ENCODE peak calls at places on chromosomes 6 and 20, in four cellular contexts. M is GM13977, X is heart left ventricle, E is HFF-Myc. I is an unnamed sample.

GRCh38 chr20:38201356-38201755 is 36.3 kb upstream of the TGM2 start:
- DNase-seq in M (no peak), X (no peak), E (peak; percentile 36), I (no peak)

GRCh38 chr20:50475879-50476292 is 34.3 kb upstream of the PTPN1 start:
- DNase-seq in M (no peak), X (no peak), E (no peak), I (no peak)

GRCh38 chr6:142381845-142382378 is 80.1 kb downstream of the ADGRG6 start:
- DNase-seq in M (no peak), X (no peak), E (no peak), I (no peak)

GRCh38 chr6:111002350-111002749 is 20.5 kb downstream of the RPF2 start:
- DNase-seq in M (no peak), X (no peak), E (no peak), I (no peak)

GRCh38 chr6:43722920-43723565 is 35.5 kb upstream of the MRPS18A start:
- DNase-seq in M (no peak), X (no peak), E (no peak), I (no peak)

GRCh38 chr6:161618816-161619454 is 345.1 kb upstream of the AGPAT4 start:
- DNase-seq in M (no peak), X (no peak), E (peak; percentile 37), I (no peak)

GRCh38 chr6:30557683-30557981 is 537 bp downstream of the PRR3 start:
- DNase-seq in M (peak; percentile 53), X (no peak), E (no peak), I (peak; percentile 60)

GRCh38 chr6:146650799-146651481 is 52.2 kb downstream of the ADGB start:
- DNase-seq in M (no peak), X (no peak), E (peak; percentile 2), I (no peak)

GRCh38 chr6:105363100-105363754 is 39.7 kb downstream of the PREP start:
- DNase-seq in M (no peak), X (no peak), E (no peak), I (no peak)

GRCh38 chr6:98984102-98984501 is 36.4 kb upstream of the FBXL4 start:
- DNase-seq in M (no peak), X (no peak), E (no peak), I (no peak)

GRCh38 chr6:41791984-41792383 is 4.5 kb downstream of the TOMM6 start:
- DNase-seq in M (no peak), X (no peak), E (no peak), I (no peak)

GRCh38 chr6:149235130-149235561 is 82.4 kb upstream of the TAB2 start:
- DNase-seq in M (peak; percentile 59), X (peak; percentile 40), E (peak; percentile 84), I (peak; percentile 65)

GRCh38 chr20:37319120-37319717 is 26.7 kb upstream of the SRC start:
- DNase-seq in M (no peak), X (no peak), E (no peak), I (no peak)

GRCh38 chr6:82348130-82348529 is 15.5 kb upstream of the TPBG start:
- DNase-seq in M (no peak), X (no peak), E (no peak), I (no peak)

GRCh38 chr6:9250852-9251251 is 815.5 kb upstream of the SLC35B3 start:
- DNase-seq in M (peak; percentile 6), X (no peak), E (peak; percentile 19), I (peak; percentile 7)

GRCh38 chr20:2984956-2985661 is 58.3 kb upstream of the GNRH2 start:
- DNase-seq in M (no peak), X (no peak), E (peak; percentile 22), I (no peak)

GRCh38 chr6:105786890-105787655 is 299.1 kb upstream of the PRDM1 start:
- DNase-seq in M (peak; percentile 21), X (no peak), E (no peak), I (no peak)

GRCh38 chr20:46681032-46681854 is 8.0 kb downstream of the TP53RK start:
- DNase-seq in M (peak; percentile 68), X (peak; percentile 24), E (no peak), I (peak; percentile 69)

GRCh38 chr20:24915440-24915839 is 33.6 kb upstream of the CST7 start:
- DNase-seq in M (no peak), X (peak; percentile 3), E (no peak), I (peak; percentile 28)

GRCh38 chr6:20056350-20056992 is 155.8 kb downstream of the MBOAT1 start:
- DNase-seq in M (peak; percentile 51), X (no peak), E (peak; percentile 16), I (peak; percentile 47)

GRCh38 chr6:109139109-109139508 is 43.8 kb downstream of the CEP57L1 start:
- DNase-seq in M (no peak), X (no peak), E (no peak), I (no peak)

GRCh38 chr20:21234816-21235215 is 68.3 kb upstream of the XRN2 start:
- DNase-seq in M (no peak), X (no peak), E (no peak), I (no peak)

GRCh38 chr6:156778615-156779205 is 1.5 kb downstream of the ARID1B start:
- DNase-seq in M (peak; percentile 46), X (peak; percentile 66), E (no peak), I (peak; percentile 49)

GRCh38 chr20:47950557-47951283 is 165.4 kb upstream of the SULF2 start:
- DNase-seq in M (no peak), X (no peak), E (no peak), I (no peak)

GRCh38 chr20:20362774-20363435 is 5.0 kb upstream of the INSM1 start:
- DNase-seq in M (peak; percentile 51), X (no peak), E (no peak), I (peak; percentile 56)

GRCh38 chr6:122829456-122829855 is 40.4 kb downstream of the SMPDL3A start:
- DNase-seq in M (no peak), X (no peak), E (no peak), I (no peak)

GRCh38 chr20:38892091-38892981 is 33.9 kb upstream of the FAM83D start:
- DNase-seq in M (peak; percentile 75), X (no peak), E (no peak), I (peak; percentile 76)

GRCh38 chr20:19781235-19781634 is 23.2 kb downstream of the RIN2 start:
- DNase-seq in M (no peak), X (no peak), E (no peak), I (no peak)

GRCh38 chr6:151372164-151372563 is 19.2 kb downstream of the ZBTB2 start:
- DNase-seq in M (no peak), X (no peak), E (no peak), I (no peak)

GRCh38 chr6:25913741-25914140 is 16.8 kb downstream of the SLC17A2 start:
- DNase-seq in M (no peak), X (no peak), E (no peak), I (no peak)

GRCh38 chr6:170052991-170053821 is 237.7 kb downstream of the DLL1 start:
- DNase-seq in M (no peak), X (no peak), E (no peak), I (no peak)

GRCh38 chr6:22399693-22400092 is 102.9 kb upstream of the PRL start:
- DNase-seq in M (no peak), X (no peak), E (peak; percentile 35), I (no peak)

GRCh38 chr6:41887355-41887754 is 7.8 kb downstream of the USP49 start:
- DNase-seq in M (no peak), X (no peak), E (no peak), I (no peak)

GRCh38 chr6:136927313-136927712 is 5.2 kb downstream of the SLC35D3 start:
- DNase-seq in M (peak; percentile 58), X (no peak), E (no peak), I (peak; percentile 61)

GRCh38 chr6:101458341-101458740 is 64.8 kb downstream of the GRIK2 start:
- DNase-seq in M (no peak), X (no peak), E (no peak), I (no peak)

GRCh38 chr6:109718991-109719390 is 27.9 kb downstream of the FIG4 start:
- DNase-seq in M (no peak), X (no peak), E (no peak), I (no peak)

GRCh38 chr6:129114992-129115391 is 232.1 kb downstream of the LAMA2 start:
- DNase-seq in M (no peak), X (no peak), E (no peak), I (no peak)

GRCh38 chr6:138752017-138752416 is 21.6 kb upstream of the CCDC28A start:
- DNase-seq in M (no peak), X (no peak), E (no peak), I (no peak)

DNA sequence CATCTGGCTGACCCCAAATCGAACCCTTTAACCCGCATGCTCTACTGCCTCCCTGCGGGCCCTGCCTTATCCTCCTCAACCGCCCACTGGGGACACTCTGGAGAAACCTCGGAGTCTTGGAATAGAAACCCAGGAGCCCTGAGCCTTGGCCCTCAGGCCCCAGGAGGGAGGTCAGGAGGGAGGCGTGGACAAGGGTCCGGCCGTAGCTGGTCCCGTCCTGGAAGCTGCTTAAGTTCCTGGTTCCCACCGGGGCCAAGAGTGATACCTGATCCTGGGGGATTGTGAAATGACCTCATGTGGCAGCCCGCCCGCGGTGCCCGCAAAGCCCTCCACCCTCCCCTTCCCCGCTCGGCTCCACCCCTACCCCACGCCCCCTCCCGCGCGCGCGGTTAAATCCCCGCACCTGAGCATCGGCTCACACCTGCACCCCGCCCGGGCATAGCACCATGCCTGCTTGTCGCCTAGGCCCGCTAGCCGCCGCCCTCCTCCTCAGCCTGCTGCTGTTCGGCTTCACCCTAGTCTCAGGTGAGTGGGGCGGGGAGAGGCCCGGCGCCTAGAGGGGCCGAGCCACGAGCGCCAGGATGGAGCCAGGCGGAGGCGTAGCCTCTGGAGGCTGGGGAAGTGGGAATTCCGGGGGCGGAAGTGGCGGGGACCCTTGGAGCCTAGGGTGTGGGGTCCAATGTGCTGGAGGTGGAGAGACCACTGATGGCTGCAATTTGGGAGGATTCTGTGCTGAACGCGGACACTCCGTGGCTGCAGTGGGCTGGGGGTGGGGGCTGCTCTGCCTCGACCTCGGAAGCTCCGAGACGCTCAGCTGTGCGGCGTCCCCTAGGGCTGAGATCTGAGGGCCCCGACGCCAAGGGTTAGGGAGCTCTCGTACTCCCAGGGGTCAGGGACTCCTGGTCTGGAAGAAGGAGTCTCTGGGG is at the start of gene WFDC2:
- DNase-seq in M (no peak), X (no peak), E (no peak), I (no peak)
- TF ChIP-seq CTCF in M (no peak), X (no peak), E (no peak), I (no peak)

DNA sequence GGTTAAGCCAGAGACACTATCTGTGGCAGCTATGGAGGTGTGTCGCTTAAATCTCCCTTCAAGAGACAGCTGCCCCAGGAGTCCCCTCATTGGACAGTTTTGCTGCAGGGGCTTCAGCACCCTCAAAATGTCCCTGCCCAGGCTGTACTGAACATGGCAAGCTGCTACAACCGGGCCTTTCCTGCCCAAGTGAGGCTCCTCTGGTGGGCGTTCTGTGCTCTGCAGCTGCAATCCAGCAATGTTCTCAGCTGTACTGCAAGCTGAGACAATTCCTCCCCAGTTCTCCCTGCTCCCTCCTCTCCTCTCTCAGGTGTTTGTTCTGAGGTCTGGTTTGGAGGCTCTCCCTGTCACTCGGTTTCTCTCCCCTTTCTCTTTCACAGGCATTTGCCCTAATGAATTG is 190.8 kb upstream of the LAMP5 start:
- DNase-seq in M (no peak), X (no peak), E (no peak), I (no peak)
- TF ChIP-seq CTCF in M (no peak), X (no peak), E (peak; percentile 61), I (no peak)

GRCh38 chr20:407097-407952 is 774 bp upstream of the RBCK1 start:
- DNase-seq in M (peak; percentile 92), X (peak; percentile 78), E (peak; percentile 30), I (peak; percentile 95)
- TF ChIP-seq CTCF in M (peak; percentile 23), X (no peak), E (peak; percentile 43), I (no peak)

DNA sequence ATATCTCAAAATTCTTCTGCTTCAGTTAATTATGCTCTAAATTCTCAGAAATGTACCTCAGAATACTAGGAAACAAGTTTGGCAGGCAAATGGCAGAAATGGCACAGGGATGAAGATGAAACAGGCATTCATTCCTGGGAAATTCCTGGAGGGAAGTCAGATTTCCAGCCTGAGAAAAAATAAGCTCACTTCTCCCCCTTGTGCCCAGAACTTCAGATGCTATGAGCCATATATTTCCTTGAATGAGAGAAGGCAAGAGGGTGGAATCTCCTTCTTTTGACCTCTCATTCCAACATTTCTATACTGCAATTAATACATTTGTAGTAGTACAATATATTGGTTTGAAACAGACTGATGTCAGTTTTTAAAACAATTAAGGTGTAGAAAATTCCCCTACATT is 22.8 kb downstream of the RGS17 start:
- DNase-seq in M (no peak), X (no peak), E (peak; percentile 29), I (no peak)
- TF ChIP-seq CTCF in M (peak; percentile 15), X (peak; percentile 21), E (peak; percentile 51), I (no peak)